ENCODE peak calls at places on chromosomes 6 and 20, in eight cellular contexts. U is IMR-90, B is tibial artery, R is kidney, P is upper lobe of right lung, D is tibial nerve, O is colonic mucosa, A is heart right ventricle. Q is an unnamed sample. For H3K4me1, the result is how much of the 10 kb centered on the place peaks cover.

GRCh38 chr6:106858653-106859092 is 115.9 kb downstream of the CD24 start:
- DNase-seq in U (peak), B (no peak), R (no peak), P (no peak), D (no peak), O (peak), A (no peak), Q (no peak)

GRCh38 chr6:125415921-125416320 is 114.2 kb upstream of the HDDC2 start:
- DNase-seq in U (no peak), B (no peak), R (no peak), P (no peak), D (no peak), O (no peak), A (no peak), Q (no peak)

GRCh38 chr6:13303668-13304017 is 24.7 kb downstream of the TBC1D7 start:
- DNase-seq in U (peak), B (peak), R (no peak), P (peak), D (peak), O (peak), A (peak), Q (peak)

GRCh38 chr6:90445533-90446108 is 141.3 kb downstream of the MAP3K7 start:
- DNase-seq in U (no peak), B (no peak), R (no peak), P (no peak), D (no peak), O (no peak), A (no peak), Q (no peak)

GRCh38 chr6:46816626-46817025 is 23.4 kb downstream of the MEP1A start:
- DNase-seq in U (no peak), B (no peak), R (no peak), P (no peak), D (no peak), O (no peak), A (no peak), Q (no peak)

GRCh38 chr6:27888576-27888975 is 23.6 kb downstream of the OR2B2 start:
- DNase-seq in U (no peak), B (no peak), R (no peak), P (no peak), D (no peak), O (no peak), A (no peak), Q (no peak)

GRCh38 chr20:31608256-31608980 is 3.3 kb downstream of the ID1 start:
- DNase-seq in U (peak), B (peak), R (peak), P (peak), D (peak), O (peak), A (peak), Q (peak)

GRCh38 chr20:9180480-9181257 is 111.8 kb downstream of the PLCB4 start:
- DNase-seq in U (no peak), B (no peak), R (no peak), P (no peak), D (no peak), O (no peak), A (no peak), Q (no peak)

GRCh38 chr6:26268659-26269402 is 96.2 kb upstream of the BTN3A2 start:
- DNase-seq in U (peak), B (no peak), R (no peak), P (no peak), D (no peak), O (peak), A (no peak), Q (no peak)

GRCh38 chr6:13563009-13563408 is 11.4 kb upstream of the SIRT5 start:
- DNase-seq in U (no peak), B (no peak), R (no peak), P (no peak), D (no peak), O (no peak), A (no peak), Q (no peak)

DNA sequence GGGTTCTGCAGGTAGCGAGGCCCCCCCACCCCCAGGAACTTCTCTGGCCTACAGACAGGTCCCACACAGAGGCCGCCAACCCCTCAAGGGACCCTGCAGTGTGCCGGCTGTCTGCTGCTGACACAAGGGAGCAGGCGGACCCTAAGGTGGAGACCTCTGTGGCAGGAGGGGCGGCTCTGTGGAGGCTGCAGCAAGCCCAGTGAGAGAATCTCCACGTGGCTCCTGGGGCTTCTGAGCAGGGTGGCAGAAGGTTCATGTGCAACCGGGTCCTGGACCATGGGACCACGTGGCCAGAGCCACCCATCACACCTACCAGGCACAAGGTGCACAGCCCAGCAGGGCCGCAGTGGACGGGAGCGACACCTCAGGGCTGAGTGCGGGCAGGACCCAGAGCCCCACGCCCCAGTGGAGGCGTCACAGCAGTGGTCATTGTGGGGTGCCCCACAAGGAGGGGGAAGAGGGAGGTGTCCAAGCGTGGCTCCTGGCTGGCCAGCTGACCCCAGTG is 4.3 kb downstream of the ARFRP1 start:
- DNase-seq in U (no peak), B (peak), R (no peak), P (peak), D (no peak), O (no peak), A (no peak), Q (no peak)
- H3K4me1 ChIP-seq in U (under half), B (under half), R (under half), P (under half), D (under half), O (under half), A (under half), Q (half or more)

GRCh38 chr20:25179439-25180089 is 15.9 kb upstream of the ENTPD6 start:
- DNase-seq in U (no peak), B (no peak), R (no peak), P (no peak), D (no peak), O (no peak), A (no peak), Q (no peak)
- TF ChIP-seq CTCF in U (no peak), B (no peak), R (no peak), P (no peak), D (no peak), O (no peak), A (no peak), Q (no peak)

DNA sequence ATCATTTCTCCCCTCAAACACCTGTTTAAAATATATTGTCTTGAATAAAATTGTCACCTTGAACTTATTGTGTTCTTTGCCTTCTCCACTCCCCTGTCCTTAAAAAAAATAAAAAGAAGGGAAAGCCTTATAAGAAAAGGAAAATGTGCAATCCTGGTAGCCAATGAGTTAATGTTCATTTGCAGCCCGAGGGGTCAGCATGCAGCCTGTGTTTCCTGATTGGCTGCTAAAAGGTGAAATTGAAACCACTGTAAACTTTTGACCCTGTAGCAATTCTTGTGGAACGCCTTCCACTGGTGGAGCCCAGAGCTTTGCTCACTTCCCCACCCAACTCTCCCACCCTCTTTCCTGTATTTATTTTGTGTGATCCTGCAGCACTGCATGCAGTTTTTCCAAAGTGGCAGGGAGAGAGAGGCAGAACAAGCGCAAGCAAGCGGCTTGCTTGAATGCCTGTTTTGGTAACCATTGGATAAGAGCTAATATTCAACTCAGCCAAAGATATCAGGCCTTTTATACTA is 74.9 kb downstream of the NCOA3 start:
- DNase-seq in U (peak), B (peak), R (peak), P (no peak), D (peak), O (peak), A (peak), Q (peak)
- H3K4me3 ChIP-seq in U (no peak), B (no peak), R (peak), P (no peak), D (no peak), O (no peak), A (peak), Q (peak)

GRCh38 chr6:52575490-52575868 is 1.4 kb downstream of the TRAM2 start:
- DNase-seq in U (no peak), B (no peak), R (no peak), P (no peak), D (no peak), O (no peak), A (no peak), Q (no peak)

GRCh38 chr6:52573295-52573694 is 3.6 kb downstream of the TRAM2 start:
- DNase-seq in U (no peak), B (no peak), R (no peak), P (no peak), D (no peak), O (no peak), A (no peak), Q (no peak)

GRCh38 chr6:52576054-52576391 is 837 bp downstream of the TRAM2 start:
- DNase-seq in U (no peak), B (no peak), R (no peak), P (no peak), D (no peak), O (no peak), A (no peak), Q (no peak)

GRCh38 chr6:52576392-52577021 is 353 bp downstream of the TRAM2 start:
- DNase-seq in U (peak), B (peak), R (peak), P (peak), D (peak), O (peak), A (peak), Q (peak)

GRCh38 chr6:52574709-52575489 is 2.0 kb downstream of the TRAM2 start:
- DNase-seq in U (no peak), B (peak), R (peak), P (no peak), D (peak), O (peak), A (peak), Q (no peak)
- H3K4me1 ChIP-seq in U (under half), B (half or more), R (under half), P (under half), D (under half), O (under half), A (half or more), Q (half or more)

GRCh38 chr6:165689699-165690098 is 26.7 kb upstream of the PDE10A start:
- DNase-seq in U (peak), B (no peak), R (no peak), P (no peak), D (no peak), O (no peak), A (no peak), Q (no peak)
- TF ChIP-seq CTCF in U (peak), B (no peak), R (no peak), P (no peak), D (no peak), O (no peak), A (no peak), Q (no peak)